ENCODE peak calls at places on chromosomes 6 and 20, in eight cellular contexts. I is ovary; X is effector memory CD4-positive, alpha-beta T cell; L is gastrocnemius medialis; R is left lung; J is uterus; A is GM23248; B is left ventricle myocardium inferior. D is an unnamed sample. For H3K36me3, the result is how much of the 10 kb centered on the place peaks cover.

GRCh38 chr20:32189691-32190607 is 17.6 kb downstream of the PLAGL2 start:
- DNase-seq in X (peak), R (peak), B (peak), A (peak), J (peak), I (peak), L (no peak), D (peak)

GRCh38 chr6:52931351-52931750 is 21.9 kb upstream of the GSTA3 start:
- DNase-seq in R (peak), I (no peak), X (no peak), B (no peak), A (no peak), J (no peak), L (no peak), D (no peak)

GRCh38 chr6:71090216-71090615 is 133.4 kb upstream of the B3GAT2 start:
- DNase-seq in B (no peak), X (no peak), R (no peak), A (no peak), L (no peak), I (no peak), J (no peak), D (no peak)

GRCh38 chr6:125789576-125790402 is 971 bp upstream of the NCOA7 start:
- DNase-seq in I (peak), X (no peak), R (peak), B (peak), J (peak), A (peak), L (no peak), D (peak)

GRCh38 chr6:548517-548916 is 108.4 kb downstream of the HUS1B start:
- DNase-seq in I (no peak), L (no peak), B (no peak), X (no peak), A (no peak), J (no peak), R (no peak), D (no peak)

GRCh38 chr6:152232494-152233151 is 404.5 kb downstream of the SYNE1 start:
- DNase-seq in A (peak), I (no peak), X (no peak), B (peak), L (no peak), R (no peak), J (no peak), D (peak)

GRCh38 chr6:19892250-19892649 is 55.1 kb downstream of the ID4 start:
- DNase-seq in R (peak), L (no peak), J (no peak), B (no peak), I (no peak), A (no peak), X (no peak), D (peak)

GRCh38 chr6:88626460-88626859 is 337.0 kb downstream of the RNGTT start:
- DNase-seq in L (no peak), I (no peak), A (no peak), R (no peak), B (no peak), X (no peak), J (no peak), D (no peak)

GRCh38 chr6:132300323-132300949 is 100.8 kb downstream of the MOXD1 start:
- DNase-seq in L (no peak), I (no peak), B (no peak), R (no peak), A (peak), X (no peak), J (no peak), D (peak)

GRCh38 chr20:17493173-17493572 is 38.0 kb downstream of the BFSP1 start:
- DNase-seq in I (no peak), L (no peak), X (no peak), R (no peak), J (no peak), A (no peak), B (no peak), D (no peak)

GRCh38 chr20:5811746-5812145 is 61.5 kb downstream of the SHLD1 start:
- DNase-seq in I (no peak), R (no peak), L (no peak), X (no peak), J (no peak), A (no peak), B (no peak), D (no peak)

GRCh38 chr6:107571354-107571753 is 81.4 kb downstream of the SOBP start:
- DNase-seq in J (no peak), A (no peak), X (no peak), R (no peak), I (no peak), L (no peak), B (no peak), D (no peak)

GRCh38 chr6:89818977-89819335 is 638 bp downstream of the MDN1 start:
- DNase-seq in B (no peak), A (peak), I (no peak), X (no peak), J (no peak), L (no peak), R (no peak), D (peak)

GRCh38 chr6:28490191-28490890 is 25.3 kb downstream of the GPX6 start:
- DNase-seq in J (peak), R (no peak), I (peak), A (peak), X (no peak), L (no peak), B (no peak), D (no peak)

GRCh38 chr6:158002951-158003853 is 21.5 kb downstream of the SYNJ2 start:
- DNase-seq in A (peak), R (peak), B (peak), X (no peak), I (peak), J (peak), L (no peak), D (peak)

GRCh38 chr6:43503443-43503842 is 6.7 kb downstream of the LRRC73 start:
- DNase-seq in A (no peak), L (no peak), B (no peak), X (no peak), I (no peak), R (no peak), J (no peak), D (no peak)

GRCh38 chr20:10689385-10689784 is 15.6 kb upstream of the JAG1 start:
- DNase-seq in I (no peak), B (no peak), J (no peak), A (no peak), L (no peak), X (no peak), R (no peak), D (no peak)

GRCh38 chr20:16609066-16609465 is 35.8 kb upstream of the KIF16B start:
- DNase-seq in B (no peak), J (no peak), A (no peak), I (no peak), X (no peak), L (no peak), R (no peak), D (no peak)

GRCh38 chr6:134979142-134979541 is 29.2 kb upstream of the ALDH8A1 start:
- DNase-seq in X (no peak), A (no peak), I (no peak), B (no peak), J (no peak), R (no peak), L (no peak), D (no peak)

GRCh38 chr6:19410477-19410876 is 426.7 kb upstream of the ID4 start:
- DNase-seq in X (no peak), B (no peak), A (peak), L (no peak), J (no peak), R (no peak), I (no peak), D (peak)

GRCh38 chr20:2524435-2525272 is 11.7 kb upstream of the TMC2 start:
- DNase-seq in L (peak), B (peak), A (peak), X (peak), R (peak), J (peak), I (peak), D (peak)

GRCh38 chr6:150613269-150613668 is 13.6 kb downstream of the PLEKHG1 start:
- DNase-seq in L (no peak), I (no peak), R (no peak), A (no peak), J (no peak), B (no peak), X (no peak), D (no peak)

GRCh38 chr6:85674604-85675003 is 31.9 kb upstream of the SYNCRIP start:
- DNase-seq in I (no peak), L (no peak), A (no peak), J (no peak), R (no peak), X (no peak), B (no peak), D (no peak)

GRCh38 chr20:63533871-63534393 is 3.2 kb downstream of the PTK6 start:
- DNase-seq in A (no peak), J (no peak), X (no peak), I (no peak), R (no peak), B (no peak), L (no peak), D (no peak)

GRCh38 chr6:12420626-12421025 is 130.5 kb downstream of the EDN1 start:
- DNase-seq in B (no peak), I (no peak), R (no peak), A (peak), J (no peak), L (no peak), X (no peak), D (no peak)

GRCh38 chr6:53967415-53967814 is 143.8 kb upstream of the MLIP start:
- DNase-seq in L (no peak), I (no peak), J (no peak), X (no peak), B (no peak), R (no peak), A (no peak), D (no peak)

GRCh38 chr20:34581341-34582189 is 23.0 kb downstream of the MAP1LC3A start:
- DNase-seq in I (no peak), J (no peak), X (no peak), R (no peak), L (no peak), B (peak), A (peak), D (peak)

GRCh38 chr6:69696273-69696672 is 100.5 kb downstream of the LMBRD1 start:
- DNase-seq in B (no peak), L (no peak), R (no peak), I (no peak), X (no peak), A (peak), J (no peak), D (no peak)

GRCh38 chr6:97203343-97203742 is 79.7 kb downstream of the MMS22L start:
- DNase-seq in I (no peak), R (no peak), J (no peak), L (no peak), X (no peak), A (no peak), B (no peak), D (peak)

DNA sequence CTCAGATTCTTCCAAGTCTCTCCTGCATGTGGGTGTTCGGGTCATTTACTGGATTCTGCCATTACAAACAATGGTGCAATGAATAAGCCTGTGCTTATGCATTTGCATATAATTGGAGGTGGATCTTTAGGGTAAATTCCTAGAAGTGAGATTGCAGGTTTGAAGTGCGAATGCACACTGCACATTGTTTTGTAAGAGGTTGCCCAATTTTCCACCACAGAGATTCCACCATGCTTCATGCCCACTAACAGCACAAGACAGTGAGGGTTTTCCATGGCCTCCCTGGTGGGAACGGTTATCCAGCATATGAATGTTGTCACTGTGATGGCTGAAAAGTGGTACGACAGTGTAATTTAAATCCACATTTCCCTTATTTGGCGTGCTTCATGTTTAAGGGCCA is 178.8 kb upstream of the PMEPA1 start:
- DNase-seq in A (no peak), L (no peak), R (no peak), J (no peak), X (no peak), B (no peak), I (no peak), D (no peak)
- H3K36me3 ChIP-seq in A (under half), L (under half), R (under half), J (under half), X (under half), B (under half), I (under half), D (under half)

GRCh38 chr6:32120573-32121059 is 7.4 kb downstream of the ATF6B start:
- DNase-seq in J (no peak), L (no peak), R (no peak), I (no peak), B (no peak), A (no peak), X (no peak), D (no peak)
- H3K36me3 ChIP-seq in J (under half), L (under half), R (half or more), I (under half), B (half or more), A (under half), X (half or more), D (under half)

GRCh38 chr20:46062621-46063020 is 27.1 kb downstream of the NCOA5 start:
- DNase-seq in A (no peak), I (no peak), L (no peak), X (no peak), R (no peak), B (no peak), J (no peak), D (no peak)
- H3K36me3 ChIP-seq in A (under half), I (under half), L (under half), X (half or more), R (half or more), B (half or more), J (under half), D (under half)

GRCh38 chr20:38566199-38566598 is 14.8 kb upstream of the ADIG start:
- DNase-seq in A (no peak), L (no peak), I (no peak), R (no peak), X (no peak), J (no peak), B (no peak), D (no peak)
- H3K36me3 ChIP-seq in A (under half), L (under half), I (under half), R (half or more), X (half or more), J (under half), B (half or more), D (under half)

GRCh38 chr20:430091-430999 is 22.2 kb downstream of the RBCK1 start:
- DNase-seq in A (no peak), R (no peak), L (no peak), X (no peak), I (no peak), B (no peak), J (no peak), D (no peak)

GRCh38 chr20:427849-428657 is 20.0 kb downstream of the RBCK1 start:
- DNase-seq in X (no peak), J (no peak), R (no peak), L (no peak), I (no peak), B (no peak), A (no peak), D (no peak)

GRCh38 chr20:426564-426963 is 18.5 kb downstream of the RBCK1 start:
- DNase-seq in I (no peak), A (no peak), R (no peak), B (no peak), J (no peak), L (no peak), X (no peak), D (no peak)

GRCh38 chr20:428658-429200 is 20.6 kb downstream of the RBCK1 start:
- DNase-seq in J (no peak), L (no peak), A (no peak), X (no peak), I (no peak), R (no peak), B (no peak), D (no peak)

DNA sequence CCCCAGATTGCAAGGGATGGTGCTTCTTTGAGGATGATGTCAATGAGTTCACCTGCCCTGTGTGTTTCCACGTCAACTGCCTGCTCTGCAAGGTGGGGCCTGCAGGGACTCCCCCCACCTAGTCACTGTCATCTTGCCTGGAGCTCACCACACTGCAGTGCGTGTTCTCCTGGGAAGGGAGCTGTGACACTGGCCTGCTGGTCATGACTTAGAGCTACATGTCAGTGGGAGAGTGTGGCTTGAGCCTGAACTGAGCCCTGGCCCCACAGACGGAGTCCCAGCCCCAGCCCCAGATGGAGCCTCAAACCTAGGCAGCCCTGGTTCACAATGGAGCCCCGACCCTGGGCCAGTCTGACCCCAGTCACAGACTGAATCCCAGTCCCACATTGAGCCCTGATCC is 19.3 kb downstream of the RBCK1 start:
- DNase-seq in J (no peak), A (no peak), L (no peak), B (no peak), I (no peak), R (no peak), X (no peak), D (no peak)
- H3K36me3 ChIP-seq in J (under half), A (under half), L (under half), B (half or more), I (under half), R (half or more), X (under half), D (under half)

GRCh38 chr6:33699131-33699530 is 12.4 kb downstream of the UQCC2 start:
- DNase-seq in J (no peak), B (no peak), R (no peak), X (no peak), A (no peak), I (peak), L (no peak), D (no peak)
- H3K36me3 ChIP-seq in J (under half), B (under half), R (under half), X (under half), A (under half), I (under half), L (under half), D (under half)

DNA sequence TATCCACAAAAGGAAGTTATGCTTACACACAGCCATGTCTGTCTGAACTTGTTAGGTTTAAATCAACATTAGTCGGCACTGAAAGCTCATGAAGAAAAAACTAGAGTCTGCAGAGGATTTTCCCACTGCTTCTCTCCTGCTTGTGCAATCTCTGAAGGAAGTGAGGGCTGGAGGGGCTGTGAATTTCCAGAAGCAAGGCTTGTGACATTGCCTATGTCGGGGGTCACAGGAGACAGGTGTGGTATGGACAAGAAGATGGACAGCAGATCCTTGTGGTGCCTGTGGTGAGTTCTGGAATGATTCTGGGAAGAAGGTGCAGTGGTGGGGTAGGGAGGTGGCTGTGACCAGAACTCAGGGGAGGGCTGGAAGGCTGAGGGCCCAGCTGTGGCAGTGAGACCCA is 84.3 kb upstream of the TRAF3IP2 start:
- DNase-seq in R (no peak), J (no peak), B (no peak), X (no peak), A (no peak), L (no peak), I (no peak), D (no peak)
- H3K36me3 ChIP-seq in R (half or more), J (under half), B (half or more), X (half or more), A (half or more), L (under half), I (under half), D (under half)

DNA sequence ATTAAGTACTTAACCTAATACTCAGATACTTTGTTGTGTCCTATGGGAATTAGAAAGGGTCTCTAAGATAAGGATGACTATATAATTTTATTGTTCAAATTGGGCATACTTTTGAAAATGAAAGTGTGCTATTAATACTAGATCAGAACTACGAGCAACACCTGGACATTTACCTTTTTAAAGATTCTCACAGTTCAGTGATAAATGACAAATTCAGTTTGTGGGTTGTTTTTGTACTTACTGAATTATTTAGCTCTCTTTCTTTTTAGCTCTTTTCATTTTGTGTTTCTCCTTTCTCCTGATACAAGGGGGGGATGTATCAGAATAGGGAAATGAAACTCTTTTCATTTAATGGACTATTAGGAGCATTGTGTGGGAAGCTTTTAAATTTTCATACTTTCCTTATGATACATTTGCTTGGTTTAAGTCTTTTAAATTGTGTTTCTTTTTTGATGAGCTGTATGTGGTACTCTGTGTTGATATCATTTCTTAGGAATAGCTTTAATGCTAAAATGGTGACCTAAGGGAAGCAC is 47.5 kb downstream of the PHF3 start:
- DNase-seq in J (no peak), B (no peak), A (no peak), X (no peak), I (no peak), R (no peak), L (no peak), D (no peak)
- H3K36me3 ChIP-seq in J (under half), B (under half), A (under half), X (under half), I (under half), R (under half), L (under half), D (under half)

GRCh38 chr20:62151835-62152364 is 8.3 kb downstream of the SS18L1 start:
- DNase-seq in R (no peak), L (no peak), B (no peak), J (no peak), I (no peak), X (no peak), A (no peak), D (no peak)
- H3K36me3 ChIP-seq in R (under half), L (under half), B (under half), J (under half), I (under half), X (under half), A (under half), D (under half)

D was measured in mesendoderm.